ENCODE peak calls at places on chromosomes 3 and 15, in four cellular contexts. One of them, this sample, is unnamed.

GRCh38 chr3:159817571-159817970 is 171.1 kb upstream of the IL12A start:
- DNase-seq in Ammon's horn: no peak
- DNase-seq in AG08395: no peak
- DNase-seq in activated CD4-positive, alpha-beta T cell treated with anti-CD3 and anti-CD28 coated beads, Interleukin-2, amount 50 U/mL, for 1 hour: no peak
- DNase-seq in this sample: no peak

GRCh38 chr15:91291673-91292072 is 191.6 kb downstream of the SV2B start:
- DNase-seq in Ammon's horn: peak
- DNase-seq in activated CD4-positive, alpha-beta T cell treated with anti-CD3 and anti-CD28 coated beads, Interleukin-2, amount 50 U/mL, for 1 hour: no peak
- DNase-seq in AG08395: peak
- DNase-seq in this sample: no peak

GRCh38 chr3:23856286-23856685 is 50.5 kb downstream of the UBE2E1 start:
- DNase-seq in AG08395: no peak
- DNase-seq in Ammon's horn: no peak
- DNase-seq in activated CD4-positive, alpha-beta T cell treated with anti-CD3 and anti-CD28 coated beads, Interleukin-2, amount 50 U/mL, for 1 hour: no peak
- DNase-seq in this sample: no peak

GRCh38 chr3:17233398-17233800 is 348.6 kb downstream of the PLCL2 start:
- DNase-seq in AG08395: peak
- DNase-seq in activated CD4-positive, alpha-beta T cell treated with anti-CD3 and anti-CD28 coated beads, Interleukin-2, amount 50 U/mL, for 1 hour: peak
- DNase-seq in Ammon's horn: peak
- DNase-seq in this sample: no peak

GRCh38 chr15:26744894-26745293 is 28.0 kb downstream of the GABRB3 start:
- DNase-seq in activated CD4-positive, alpha-beta T cell treated with anti-CD3 and anti-CD28 coated beads, Interleukin-2, amount 50 U/mL, for 1 hour: no peak
- DNase-seq in AG08395: no peak
- DNase-seq in Ammon's horn: no peak
- DNase-seq in this sample: no peak

GRCh38 chr3:107431048-107431297 is 53.7 kb downstream of the CCDC54 start:
- DNase-seq in Ammon's horn: peak
- DNase-seq in AG08395: no peak
- DNase-seq in activated CD4-positive, alpha-beta T cell treated with anti-CD3 and anti-CD28 coated beads, Interleukin-2, amount 50 U/mL, for 1 hour: no peak
- DNase-seq in this sample: no peak

GRCh38 chr3:77296527-77296926 is 256.6 kb downstream of the ROBO2 start:
- DNase-seq in activated CD4-positive, alpha-beta T cell treated with anti-CD3 and anti-CD28 coated beads, Interleukin-2, amount 50 U/mL, for 1 hour: no peak
- DNase-seq in Ammon's horn: no peak
- DNase-seq in AG08395: no peak
- DNase-seq in this sample: no peak

GRCh38 chr3:34229871-34230270 is 431.4 kb downstream of the PDCD6IP start:
- DNase-seq in activated CD4-positive, alpha-beta T cell treated with anti-CD3 and anti-CD28 coated beads, Interleukin-2, amount 50 U/mL, for 1 hour: no peak
- DNase-seq in AG08395: no peak
- DNase-seq in Ammon's horn: no peak
- DNase-seq in this sample: no peak

GRCh38 chr3:65666426-65667091 is 372.2 kb downstream of the MAGI1 start:
- DNase-seq in activated CD4-positive, alpha-beta T cell treated with anti-CD3 and anti-CD28 coated beads, Interleukin-2, amount 50 U/mL, for 1 hour: no peak
- DNase-seq in Ammon's horn: no peak
- DNase-seq in AG08395: no peak
- DNase-seq in this sample: no peak

GRCh38 chr3:111615880-111616279 is 20.7 kb upstream of the ZBED2 start:
- DNase-seq in activated CD4-positive, alpha-beta T cell treated with anti-CD3 and anti-CD28 coated beads, Interleukin-2, amount 50 U/mL, for 1 hour: no peak
- DNase-seq in Ammon's horn: no peak
- DNase-seq in AG08395: no peak
- DNase-seq in this sample: no peak

GRCh38 chr3:171614318-171614967 is 154.2 kb upstream of the TNIK start:
- DNase-seq in AG08395: peak
- DNase-seq in activated CD4-positive, alpha-beta T cell treated with anti-CD3 and anti-CD28 coated beads, Interleukin-2, amount 50 U/mL, for 1 hour: peak
- DNase-seq in Ammon's horn: peak
- DNase-seq in this sample: no peak

GRCh38 chr3:121111914-121112612 is 204.1 kb downstream of the STXBP5L start:
- DNase-seq in Ammon's horn: peak
- DNase-seq in AG08395: no peak
- DNase-seq in activated CD4-positive, alpha-beta T cell treated with anti-CD3 and anti-CD28 coated beads, Interleukin-2, amount 50 U/mL, for 1 hour: no peak
- DNase-seq in this sample: no peak

GRCh38 chr3:50350527-50351317 is at the start of the genes CYB561D2 and NPRL2:
- DNase-seq in activated CD4-positive, alpha-beta T cell treated with anti-CD3 and anti-CD28 coated beads, Interleukin-2, amount 50 U/mL, for 1 hour: peak
- DNase-seq in AG08395: peak
- DNase-seq in Ammon's horn: peak
- DNase-seq in this sample: peak

This sample was measured in D721Med.